ENCODE peak calls at places on chromosomes 2 and 18, in four cellular contexts. K is astrocyte of the cerebellum, R is upper lobe of right lung, H is thyroid gland. J is an unnamed sample.

GRCh38 chr2:191625016-191625415 is 52.9 kb upstream of the NABP1 start:
- DNase-seq in K (no peak), R (peak), H (no peak), J (peak)

GRCh38 chr18:61530681-61531080 is 197.5 kb downstream of the CDH20 start:
- DNase-seq in K (no peak), R (no peak), H (no peak), J (no peak)

GRCh38 chr2:69911985-69912563 is 2.8 kb upstream of the MXD1 start:
- DNase-seq in K (peak), R (no peak), H (no peak), J (no peak)

GRCh38 chr2:121826036-121826435 is 70.6 kb downstream of the TSN start:
- DNase-seq in K (no peak), R (no peak), H (no peak), J (no peak)

GRCh38 chr2:230643576-230644291 is 68.9 kb upstream of the CAB39 start:
- DNase-seq in K (no peak), R (peak), H (peak), J (no peak)

GRCh38 chr2:219182331-219183150 is 4.5 kb downstream of the RETREG2 start:
- DNase-seq in K (no peak), R (no peak), H (no peak), J (no peak)

GRCh38 chr18:47999801-48000248 is 69.4 kb upstream of the SMAD2 start:
- DNase-seq in K (no peak), R (no peak), H (no peak), J (no peak)

GRCh38 chr2:136764397-136765255 is 719 bp upstream of the THSD7B start:
- DNase-seq in K (no peak), R (peak), H (no peak), J (no peak)

GRCh38 chr2:171919453-171919852 is 2.8 kb upstream of the HAT1 start:
- DNase-seq in K (no peak), R (no peak), H (no peak), J (no peak)

GRCh38 chr2:171922230-171923022 is at the start of gene HAT1:
- DNase-seq in K (peak), R (peak), H (peak), J (peak)

GRCh38 chr2:171924170-171924942 is 2.1 kb downstream of the HAT1 start:
- DNase-seq in K (no peak), R (no peak), H (no peak), J (no peak)

GRCh38 chr2:171921970-171922229 is 361 bp upstream of the HAT1 start:
- DNase-seq in K (no peak), R (no peak), H (no peak), J (no peak)

DNA sequence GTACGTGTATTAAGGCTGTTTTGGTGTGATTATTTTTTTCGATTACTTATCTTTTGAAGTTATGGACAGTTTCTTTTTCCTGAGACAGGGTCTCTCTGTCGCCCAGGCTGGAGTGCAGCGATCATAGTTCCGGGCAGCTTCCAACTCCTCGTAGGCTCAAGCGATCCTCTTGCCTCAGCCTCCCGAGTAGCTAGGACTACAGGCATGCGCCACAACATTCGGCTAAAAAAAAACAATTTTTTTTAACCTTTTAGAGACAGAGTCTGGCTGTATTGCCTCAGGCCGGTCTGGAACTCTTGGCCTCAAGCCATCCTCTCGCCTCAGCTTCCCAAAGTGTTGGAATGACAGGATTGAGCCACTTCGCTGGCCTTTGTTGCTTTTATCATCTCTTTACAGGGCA is 945 bp downstream of the HAT1 start:
- DNase-seq in K (no peak), R (peak), H (no peak), J (no peak)
- H3K4me3 ChIP-seq in K (peak), R (peak), H (peak), J (peak)

GRCh38 chr2:8515864-8516533 is 165.9 kb upstream of the ID2 start:
- DNase-seq in K (no peak), R (no peak), H (no peak), J (peak)
- TF ChIP-seq CTCF in K (no peak), R (no peak), H (no peak), J (no peak)

GRCh38 chr2:101844055-101844635 is 146.6 kb downstream of the MAP4K4 start:
- DNase-seq in K (no peak), R (no peak), H (no peak), J (no peak)

GRCh38 chr2:101842471-101842870 is 145.0 kb downstream of the MAP4K4 start:
- DNase-seq in K (no peak), R (no peak), H (no peak), J (no peak)

GRCh38 chr2:101843471-101843870 is 146.0 kb downstream of the MAP4K4 start:
- DNase-seq in K (no peak), R (no peak), H (no peak), J (no peak)

GRCh38 chr2:101841679-101842327 is 144.3 kb downstream of the MAP4K4 start:
- DNase-seq in K (no peak), R (no peak), H (no peak), J (no peak)

DNA sequence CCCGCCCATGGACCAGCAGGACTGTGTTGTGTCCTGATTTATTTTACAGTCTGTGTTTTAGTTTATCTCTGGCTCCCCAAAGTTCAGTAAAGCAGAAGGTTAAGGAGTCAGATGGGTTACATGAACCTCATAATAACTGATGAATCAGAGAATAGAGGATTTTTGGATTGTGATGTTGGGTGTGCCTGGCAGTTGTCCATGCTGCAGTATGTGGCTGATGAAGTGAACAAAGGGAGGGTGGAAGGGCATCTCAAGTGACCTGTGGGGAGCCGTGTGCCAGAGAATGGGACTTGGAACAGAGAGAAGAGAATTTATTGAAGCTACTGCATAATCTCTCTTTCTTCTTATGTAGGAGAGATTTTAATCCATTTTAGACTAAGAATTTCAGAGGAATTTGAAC is 145.5 kb downstream of the MAP4K4 start:
- DNase-seq in K (no peak), R (no peak), H (peak), J (no peak)
- H3K4me3 ChIP-seq in K (no peak), R (no peak), H (no peak), J (no peak)

DNA sequence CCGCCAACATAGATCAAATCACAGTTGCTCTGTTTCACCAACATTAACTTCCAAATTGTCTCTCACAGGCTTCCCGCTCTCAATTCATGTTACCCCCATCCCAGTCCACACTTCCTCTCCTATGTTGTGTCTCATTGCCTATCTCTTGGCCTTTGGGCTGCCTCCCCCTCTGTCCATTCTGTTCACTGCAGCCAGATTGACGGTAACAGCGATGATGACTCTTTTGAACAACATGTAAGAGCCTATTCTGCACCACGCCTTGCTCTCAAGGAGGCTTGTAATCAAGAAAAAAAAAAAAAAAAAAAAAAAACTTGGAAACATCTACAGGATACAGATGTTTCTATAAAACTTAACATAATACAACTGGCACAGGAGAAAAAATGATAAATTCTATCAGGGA is 77.3 kb upstream of the RMDN2 start:
- DNase-seq in K (no peak), R (no peak), H (no peak), J (no peak)
- TF ChIP-seq CTCF in K (no peak), R (no peak), H (no peak), J (no peak)

GRCh38 chr18:59885579-59886163 is 14.1 kb upstream of the PMAIP1 start:
- DNase-seq in K (peak), R (no peak), H (no peak), J (no peak)
- H3K4me3 ChIP-seq in K (no peak), R (no peak), H (no peak), J (peak)

GRCh38 chr2:232839680-232840079 is 30.4 kb upstream of the SNORC start:
- DNase-seq in K (no peak), R (no peak), H (peak), J (no peak)
- TF ChIP-seq CTCF in K (no peak), R (no peak), H (no peak), J (no peak)

DNA sequence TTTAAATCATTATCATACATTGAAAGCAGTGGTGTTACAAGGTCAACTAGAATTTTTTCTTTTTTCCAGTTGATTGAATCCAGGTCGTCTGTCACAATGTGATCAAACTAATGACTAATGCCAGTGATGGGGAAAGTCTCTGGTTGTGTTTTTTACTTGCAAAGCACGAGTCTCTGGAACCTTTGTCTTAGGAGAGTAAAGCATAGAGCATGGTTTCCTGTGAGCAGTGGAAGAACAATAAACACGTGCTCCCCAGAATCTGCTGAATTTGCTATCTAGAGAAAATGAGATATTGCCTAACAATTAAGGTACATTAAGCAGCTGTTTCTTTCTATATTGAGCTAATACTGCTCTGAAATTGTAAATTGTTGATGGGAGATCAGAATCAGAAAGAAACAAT is 1332.4 kb upstream of the TMEFF2 start:
- DNase-seq in K (no peak), R (no peak), H (no peak), J (no peak)
- H3K4me3 ChIP-seq in K (no peak), R (no peak), H (no peak), J (no peak)

GRCh38 chr2:45653584-45653983 is 2.1 kb downstream of the PRKCE start:
- DNase-seq in K (peak), R (no peak), H (no peak), J (no peak)

GRCh38 chr2:45651415-45652089 is at the start of gene PRKCE:
- DNase-seq in K (no peak), R (peak), H (peak), J (no peak)

GRCh38 chr2:45650851-45651414 is 542 bp upstream of the PRKCE start:
- DNase-seq in K (peak), R (peak), H (peak), J (peak)

GRCh38 chr2:45653125-45653524 is 1.6 kb downstream of the PRKCE start:
- DNase-seq in K (no peak), R (no peak), H (no peak), J (no peak)

GRCh38 chr2:45652090-45653050 is 895 bp downstream of the PRKCE start:
- DNase-seq in K (no peak), R (peak), H (peak), J (no peak)
- TF ChIP-seq CTCF in K (no peak), R (no peak), H (no peak), J (no peak)

GRCh38 chr2:54666741-54667639 is 56.5 kb upstream of the EML6 start:
- DNase-seq in K (no peak), R (no peak), H (peak), J (no peak)
- H3K4me3 ChIP-seq in K (no peak), R (no peak), H (no peak), J (no peak)